ENCODE peak calls at places on chromosomes 13 and 19, in five cellular contexts. One of them, this sample, is unnamed.

GRCh38 chr13:104086205-104086604 is 1020.0 kb upstream of the SLC10A2 start:
- DNase-seq in stimulated activated CD4-positive, alpha-beta T cell treated with anti-CD3 and anti-CD28 coated beads, Interleukin-15, amount 100 ng/mL, for 1 hour: no peak
- DNase-seq in fibroblast of pulmonary artery: peak
- DNase-seq in retina: no peak
- DNase-seq in A549: no peak
- DNase-seq in this sample: no peak

GRCh38 chr19:632228-633067 is 889 bp downstream of the POLRMT start:
- DNase-seq in retina: no peak
- DNase-seq in stimulated activated CD4-positive, alpha-beta T cell treated with anti-CD3 and anti-CD28 coated beads, Interleukin-15, amount 100 ng/mL, for 1 hour: no peak
- DNase-seq in A549: peak
- DNase-seq in fibroblast of pulmonary artery: peak
- DNase-seq in this sample: peak

GRCh38 chr13:51895906-51896888 is 34.4 kb downstream of the CCDC70 start:
- DNase-seq in stimulated activated CD4-positive, alpha-beta T cell treated with anti-CD3 and anti-CD28 coated beads, Interleukin-15, amount 100 ng/mL, for 1 hour: peak
- DNase-seq in retina: peak
- DNase-seq in fibroblast of pulmonary artery: peak
- DNase-seq in A549: peak
- DNase-seq in this sample: peak

GRCh38 chr13:39913928-39914327 is 258.5 kb downstream of the COG6 start:
- DNase-seq in fibroblast of pulmonary artery: peak
- DNase-seq in A549: no peak
- DNase-seq in retina: no peak
- DNase-seq in stimulated activated CD4-positive, alpha-beta T cell treated with anti-CD3 and anti-CD28 coated beads, Interleukin-15, amount 100 ng/mL, for 1 hour: no peak
- DNase-seq in this sample: peak

GRCh38 chr13:91247768-91248167 is 99.7 kb upstream of the MIR17HG start:
- DNase-seq in A549: peak
- DNase-seq in retina: no peak
- DNase-seq in fibroblast of pulmonary artery: peak
- DNase-seq in stimulated activated CD4-positive, alpha-beta T cell treated with anti-CD3 and anti-CD28 coated beads, Interleukin-15, amount 100 ng/mL, for 1 hour: no peak
- DNase-seq in this sample: peak

GRCh38 chr19:46803555-46803954 is 15.2 kb upstream of the SLC1A5 start:
- DNase-seq in stimulated activated CD4-positive, alpha-beta T cell treated with anti-CD3 and anti-CD28 coated beads, Interleukin-15, amount 100 ng/mL, for 1 hour: no peak
- DNase-seq in A549: no peak
- DNase-seq in retina: no peak
- DNase-seq in fibroblast of pulmonary artery: no peak
- DNase-seq in this sample: no peak

GRCh38 chr19:18905520-18906236 is 9.7 kb upstream of the CERS1 start:
- DNase-seq in A549: no peak
- DNase-seq in retina: no peak
- DNase-seq in stimulated activated CD4-positive, alpha-beta T cell treated with anti-CD3 and anti-CD28 coated beads, Interleukin-15, amount 100 ng/mL, for 1 hour: no peak
- DNase-seq in fibroblast of pulmonary artery: no peak
- DNase-seq in this sample: no peak

GRCh38 chr19:50658438-50659317 is 9.4 kb downstream of the C19orf81 start:
- DNase-seq in stimulated activated CD4-positive, alpha-beta T cell treated with anti-CD3 and anti-CD28 coated beads, Interleukin-15, amount 100 ng/mL, for 1 hour: no peak
- DNase-seq in A549: peak
- DNase-seq in retina: peak
- DNase-seq in fibroblast of pulmonary artery: peak
- DNase-seq in this sample: peak

GRCh38 chr13:83449666-83450395 is 432.4 kb downstream of the SLITRK1 start:
- DNase-seq in fibroblast of pulmonary artery: peak
- DNase-seq in stimulated activated CD4-positive, alpha-beta T cell treated with anti-CD3 and anti-CD28 coated beads, Interleukin-15, amount 100 ng/mL, for 1 hour: no peak
- DNase-seq in retina: peak
- DNase-seq in A549: peak
- DNase-seq in this sample: peak

GRCh38 chr19:5093297-5093858 is 124.5 kb downstream of the KDM4B start:
- DNase-seq in fibroblast of pulmonary artery: no peak
- DNase-seq in A549: no peak
- DNase-seq in stimulated activated CD4-positive, alpha-beta T cell treated with anti-CD3 and anti-CD28 coated beads, Interleukin-15, amount 100 ng/mL, for 1 hour: no peak
- DNase-seq in retina: peak
- DNase-seq in this sample: no peak

GRCh38 chr13:110528371-110528770 is 33.2 kb downstream of the RAB20 start:
- DNase-seq in stimulated activated CD4-positive, alpha-beta T cell treated with anti-CD3 and anti-CD28 coated beads, Interleukin-15, amount 100 ng/mL, for 1 hour: no peak
- DNase-seq in retina: no peak
- DNase-seq in A549: no peak
- DNase-seq in fibroblast of pulmonary artery: peak
- DNase-seq in this sample: no peak

This sample was measured in epithelial cell of esophagus.